ENCODE peak calls at places on chromosomes 4 and X, in eight cellular contexts. One of them, this sample, is unnamed.

GRCh38 chr4:1795304-1796195 is 2.5 kb downstream of the FGFR3 start:
- DNase-seq in endothelial cell of umbilical vein: no peak
- DNase-seq in OCI-LY7: no peak
- DNase-seq in mammary epithelial cell: no peak
- DNase-seq in PC-3: no peak
- DNase-seq in IMR-90: no peak
- DNase-seq in GM23338: peak; percentile 63
- DNase-seq in neuronal stem cell: no peak
- DNase-seq in this sample: no peak

GRCh38 chr4:2741626-2742025 is 14.5 kb downstream of the TNIP2 start:
- DNase-seq in endothelial cell of umbilical vein: no peak
- DNase-seq in OCI-LY7: no peak
- DNase-seq in mammary epithelial cell: no peak
- DNase-seq in PC-3: no peak
- DNase-seq in IMR-90: peak; percentile 57
- DNase-seq in GM23338: no peak
- DNase-seq in neuronal stem cell: no peak
- DNase-seq in this sample: no peak

GRCh38 chr4:139223682-139224317 is 46.8 kb upstream of the ELF2 start:
- DNase-seq in endothelial cell of umbilical vein: peak; percentile 33
- DNase-seq in OCI-LY7: no peak
- DNase-seq in mammary epithelial cell: peak; percentile 77
- DNase-seq in PC-3: peak; percentile 37
- DNase-seq in IMR-90: peak; percentile 76
- DNase-seq in GM23338: no peak
- DNase-seq in neuronal stem cell: no peak
- DNase-seq in this sample: peak; percentile 56

GRCh38 chr4:98113005-98113404 is 30.3 kb downstream of the STPG2 start:
- DNase-seq in endothelial cell of umbilical vein: peak; percentile 7
- DNase-seq in OCI-LY7: peak; percentile 4
- DNase-seq in mammary epithelial cell: peak; percentile 17
- DNase-seq in PC-3: peak; percentile 51
- DNase-seq in IMR-90: peak; percentile 25
- DNase-seq in GM23338: peak; percentile 64
- DNase-seq in neuronal stem cell: peak; percentile 9
- DNase-seq in this sample: no peak

GRCh38 chrX:37905436-37906147 is 58.2 kb upstream of the DYNLT3 start:
- DNase-seq in endothelial cell of umbilical vein: peak; percentile 18
- DNase-seq in OCI-LY7: no peak
- DNase-seq in mammary epithelial cell: no peak
- DNase-seq in PC-3: no peak
- DNase-seq in IMR-90: peak; percentile 30
- DNase-seq in GM23338: peak; percentile 70
- DNase-seq in neuronal stem cell: peak; percentile 21
- DNase-seq in this sample: no peak

GRCh38 chr4:10730590-10730989 is 46.0 kb upstream of the CLNK start:
- DNase-seq in endothelial cell of umbilical vein: no peak
- DNase-seq in OCI-LY7: no peak
- DNase-seq in mammary epithelial cell: no peak
- DNase-seq in PC-3: no peak
- DNase-seq in IMR-90: no peak
- DNase-seq in GM23338: no peak
- DNase-seq in neuronal stem cell: no peak
- DNase-seq in this sample: no peak

GRCh38 chr4:139171878-139172691 is 4.9 kb downstream of the ELF2 start:
- DNase-seq in endothelial cell of umbilical vein: no peak
- DNase-seq in OCI-LY7: no peak
- DNase-seq in mammary epithelial cell: peak; percentile 68
- DNase-seq in PC-3: peak; percentile 54
- DNase-seq in IMR-90: peak; percentile 55
- DNase-seq in GM23338: peak; percentile 43
- DNase-seq in neuronal stem cell: no peak
- DNase-seq in this sample: no peak

GRCh38 chr4:107854326-107855030 is 29.7 kb downstream of the SGMS2 start:
- DNase-seq in endothelial cell of umbilical vein: no peak
- DNase-seq in OCI-LY7: no peak
- DNase-seq in mammary epithelial cell: no peak
- DNase-seq in PC-3: peak; percentile 55
- DNase-seq in IMR-90: peak; percentile 14
- DNase-seq in GM23338: no peak
- DNase-seq in neuronal stem cell: no peak
- DNase-seq in this sample: no peak

GRCh38 chr4:179415016-179415841 is 1973.0 kb upstream of the AGA start:
- DNase-seq in endothelial cell of umbilical vein: no peak
- DNase-seq in OCI-LY7: no peak
- DNase-seq in mammary epithelial cell: no peak
- DNase-seq in PC-3: peak; percentile 37
- DNase-seq in IMR-90: peak; percentile 47
- DNase-seq in GM23338: no peak
- DNase-seq in neuronal stem cell: no peak
- DNase-seq in this sample: no peak

GRCh38 chrX:119604778-119605177 is 1.4 kb downstream of the NKRF start:
- DNase-seq in endothelial cell of umbilical vein: peak; percentile 2
- DNase-seq in OCI-LY7: no peak
- DNase-seq in mammary epithelial cell: no peak
- DNase-seq in PC-3: no peak
- DNase-seq in IMR-90: no peak
- DNase-seq in GM23338: no peak
- DNase-seq in neuronal stem cell: no peak
- DNase-seq in this sample: no peak

GRCh38 chr4:5839751-5840674 is 52.9 kb downstream of the CRMP1 start:
- DNase-seq in endothelial cell of umbilical vein: no peak
- DNase-seq in OCI-LY7: no peak
- DNase-seq in mammary epithelial cell: no peak
- DNase-seq in PC-3: no peak
- DNase-seq in IMR-90: no peak
- DNase-seq in GM23338: no peak
- DNase-seq in neuronal stem cell: no peak
- DNase-seq in this sample: no peak

GRCh38 chr4:171334549-171334948 is 478.7 kb upstream of the GALNTL6 start:
- DNase-seq in endothelial cell of umbilical vein: no peak
- DNase-seq in OCI-LY7: no peak
- DNase-seq in mammary epithelial cell: no peak
- DNase-seq in PC-3: no peak
- DNase-seq in IMR-90: no peak
- DNase-seq in GM23338: no peak
- DNase-seq in neuronal stem cell: no peak
- DNase-seq in this sample: no peak

GRCh38 chr4:85028910-85029309 is 62.4 kb upstream of the WDFY3 start:
- DNase-seq in endothelial cell of umbilical vein: no peak
- DNase-seq in OCI-LY7: no peak
- DNase-seq in mammary epithelial cell: no peak
- DNase-seq in PC-3: no peak
- DNase-seq in IMR-90: peak; percentile 22
- DNase-seq in GM23338: no peak
- DNase-seq in neuronal stem cell: no peak
- DNase-seq in this sample: no peak

GRCh38 chr4:157204634-157205244 is 15.8 kb upstream of the GRIA2 start:
- DNase-seq in endothelial cell of umbilical vein: no peak
- DNase-seq in OCI-LY7: no peak
- DNase-seq in mammary epithelial cell: no peak
- DNase-seq in PC-3: peak; percentile 44
- DNase-seq in IMR-90: peak; percentile 1
- DNase-seq in GM23338: peak; percentile 76
- DNase-seq in neuronal stem cell: no peak
- DNase-seq in this sample: no peak

GRCh38 chr4:126647756-126648396 is 984.9 kb upstream of the INTU start:
- DNase-seq in endothelial cell of umbilical vein: no peak
- DNase-seq in OCI-LY7: no peak
- DNase-seq in mammary epithelial cell: no peak
- DNase-seq in PC-3: no peak
- DNase-seq in IMR-90: peak; percentile 13
- DNase-seq in GM23338: no peak
- DNase-seq in neuronal stem cell: no peak
- DNase-seq in this sample: no peak

GRCh38 chrX:51641421-51642021 is 22.8 kb upstream of the CENPVL3 start:
- DNase-seq in endothelial cell of umbilical vein: peak; percentile 26
- DNase-seq in OCI-LY7: peak; percentile 47
- DNase-seq in mammary epithelial cell: peak; percentile 19
- DNase-seq in PC-3: peak; percentile 68
- DNase-seq in IMR-90: peak; percentile 60
- DNase-seq in GM23338: peak; percentile 82
- DNase-seq in neuronal stem cell: peak; percentile 29
- DNase-seq in this sample: no peak

GRCh38 chr4:89939994-89940393 is 45.3 kb downstream of the MMRN1 start:
- DNase-seq in endothelial cell of umbilical vein: peak; percentile 46
- DNase-seq in OCI-LY7: no peak
- DNase-seq in mammary epithelial cell: no peak
- DNase-seq in PC-3: no peak
- DNase-seq in IMR-90: no peak
- DNase-seq in GM23338: no peak
- DNase-seq in neuronal stem cell: no peak
- DNase-seq in this sample: no peak

GRCh38 chr4:155430895-155431467 is 54.2 kb upstream of the MAP9 start:
- DNase-seq in endothelial cell of umbilical vein: no peak
- DNase-seq in OCI-LY7: no peak
- DNase-seq in mammary epithelial cell: no peak
- DNase-seq in PC-3: no peak
- DNase-seq in IMR-90: no peak
- DNase-seq in GM23338: no peak
- DNase-seq in neuronal stem cell: no peak
- DNase-seq in this sample: no peak

GRCh38 chr4:71389149-71389840 is 50.5 kb downstream of the SLC4A4 start:
- DNase-seq in endothelial cell of umbilical vein: no peak
- DNase-seq in OCI-LY7: no peak
- DNase-seq in mammary epithelial cell: no peak
- DNase-seq in PC-3: peak; percentile 70
- DNase-seq in IMR-90: peak; percentile 81
- DNase-seq in GM23338: no peak
- DNase-seq in neuronal stem cell: no peak
- DNase-seq in this sample: no peak

GRCh38 chr4:3745886-3746656 is 20.1 kb upstream of the ADRA2C start:
- DNase-seq in endothelial cell of umbilical vein: no peak
- DNase-seq in OCI-LY7: no peak
- DNase-seq in mammary epithelial cell: no peak
- DNase-seq in PC-3: peak; percentile 44
- DNase-seq in IMR-90: no peak
- DNase-seq in GM23338: no peak
- DNase-seq in neuronal stem cell: no peak
- DNase-seq in this sample: no peak

GRCh38 chr4:156656911-156657310 is 314.7 kb downstream of the PDGFC start:
- DNase-seq in endothelial cell of umbilical vein: no peak
- DNase-seq in OCI-LY7: no peak
- DNase-seq in mammary epithelial cell: no peak
- DNase-seq in PC-3: no peak
- DNase-seq in IMR-90: no peak
- DNase-seq in GM23338: no peak
- DNase-seq in neuronal stem cell: no peak
- DNase-seq in this sample: no peak

DNA sequence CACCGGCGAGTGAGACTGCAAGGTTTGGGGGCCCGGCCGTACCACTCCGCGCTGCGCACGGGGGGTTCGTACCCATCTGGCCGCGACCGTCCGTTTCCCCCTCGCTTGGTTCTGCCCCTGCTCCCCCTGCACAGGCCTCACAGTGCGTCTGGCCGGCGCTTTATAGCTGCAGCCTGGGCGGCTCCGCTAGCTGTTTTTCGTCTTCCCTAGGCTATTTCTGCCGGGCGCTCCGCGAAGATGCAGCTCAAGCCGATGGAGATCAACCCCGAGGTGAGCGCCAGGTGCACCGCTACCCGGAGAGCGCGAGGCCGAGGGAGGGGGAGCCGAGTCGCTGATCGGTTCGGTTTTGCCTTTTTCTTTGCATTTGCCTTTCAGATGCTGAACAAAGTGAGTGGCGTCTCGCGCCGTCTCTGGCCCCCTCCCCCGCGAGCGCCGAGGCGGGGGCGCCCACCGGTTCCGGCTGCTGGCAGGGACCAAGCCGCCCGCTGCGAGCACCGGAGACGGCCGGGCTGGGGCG is at the start of gene UCHL1:
- DNase-seq in endothelial cell of umbilical vein: peak; percentile 62
- DNase-seq in OCI-LY7: peak; percentile 96
- DNase-seq in mammary epithelial cell: no peak
- DNase-seq in PC-3: no peak
- DNase-seq in IMR-90: peak; percentile 94
- DNase-seq in GM23338: peak; percentile 98
- DNase-seq in neuronal stem cell: peak; percentile 92
- DNase-seq in this sample: no peak
- H2AFZ ChIP-seq in endothelial cell of umbilical vein: peak within 1 kb of the TSS; percentile 57
- H2AFZ ChIP-seq in OCI-LY7: peak within 1 kb of the TSS; percentile 97
- H2AFZ ChIP-seq in mammary epithelial cell: peak within 1 kb of the TSS; percentile 84
- H2AFZ ChIP-seq in PC-3: peak within 1 kb of the TSS; percentile 69
- H2AFZ ChIP-seq in IMR-90: peak within 1 kb of the TSS; percentile 93
- H2AFZ ChIP-seq in GM23338: peak within 1 kb of the TSS; percentile 7
- H2AFZ ChIP-seq in neuronal stem cell: peak within 1 kb of the TSS; percentile 97
- H2AFZ ChIP-seq in this sample: no peak within 1 kb of the TSS

GRCh38 chr4:15778742-15779231 is 659 bp downstream of the CD38 start:
- DNase-seq in endothelial cell of umbilical vein: no peak
- DNase-seq in OCI-LY7: peak; percentile 90
- DNase-seq in mammary epithelial cell: no peak
- DNase-seq in PC-3: no peak
- DNase-seq in IMR-90: no peak
- DNase-seq in GM23338: peak; percentile 53
- DNase-seq in neuronal stem cell: peak; percentile 8
- DNase-seq in this sample: no peak
- H2AFZ ChIP-seq in endothelial cell of umbilical vein: peak overlapping the region; percentile 91
- H2AFZ ChIP-seq in OCI-LY7: peak overlapping the region; percentile 0
- H2AFZ ChIP-seq in mammary epithelial cell: peak overlapping the region; percentile 92
- H2AFZ ChIP-seq in PC-3: peak overlapping the region; percentile 88
- H2AFZ ChIP-seq in IMR-90: peak overlapping the region; percentile 77
- H2AFZ ChIP-seq in GM23338: peak overlapping the region; percentile 64
- H2AFZ ChIP-seq in neuronal stem cell: peak overlapping the region; percentile 87
- H2AFZ ChIP-seq in this sample: peak overlapping the region; percentile 32

DNA sequence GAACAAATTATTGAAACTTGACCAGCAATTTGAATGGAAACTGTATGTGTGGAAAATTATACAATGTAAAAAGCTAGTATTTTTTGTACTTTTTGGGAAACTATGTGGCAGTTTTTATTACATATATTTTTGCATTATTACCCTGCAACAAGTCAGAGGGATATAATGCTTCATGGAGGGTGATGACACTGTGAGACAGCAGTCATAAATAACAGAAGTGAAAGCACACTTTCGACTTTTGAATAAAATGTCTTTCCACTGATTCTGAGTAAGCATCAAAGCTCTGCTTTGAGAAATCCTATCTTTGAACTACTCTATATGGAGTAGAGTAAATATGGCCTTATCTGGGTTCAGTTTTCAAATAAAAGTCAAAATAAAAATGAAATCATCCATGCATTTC is 122.6 kb upstream of the PABPC4L start:
- DNase-seq in endothelial cell of umbilical vein: no peak
- DNase-seq in OCI-LY7: no peak
- DNase-seq in mammary epithelial cell: no peak
- DNase-seq in PC-3: no peak
- DNase-seq in IMR-90: no peak
- DNase-seq in GM23338: no peak
- DNase-seq in neuronal stem cell: no peak
- DNase-seq in this sample: no peak
- H2AFZ ChIP-seq in endothelial cell of umbilical vein: no peak overlapping the region
- H2AFZ ChIP-seq in OCI-LY7: no peak overlapping the region
- H2AFZ ChIP-seq in mammary epithelial cell: no peak overlapping the region
- H2AFZ ChIP-seq in PC-3: no peak overlapping the region
- H2AFZ ChIP-seq in IMR-90: no peak overlapping the region
- H2AFZ ChIP-seq in GM23338: no peak overlapping the region
- H2AFZ ChIP-seq in neuronal stem cell: no peak overlapping the region
- H2AFZ ChIP-seq in this sample: no peak overlapping the region

DNA sequence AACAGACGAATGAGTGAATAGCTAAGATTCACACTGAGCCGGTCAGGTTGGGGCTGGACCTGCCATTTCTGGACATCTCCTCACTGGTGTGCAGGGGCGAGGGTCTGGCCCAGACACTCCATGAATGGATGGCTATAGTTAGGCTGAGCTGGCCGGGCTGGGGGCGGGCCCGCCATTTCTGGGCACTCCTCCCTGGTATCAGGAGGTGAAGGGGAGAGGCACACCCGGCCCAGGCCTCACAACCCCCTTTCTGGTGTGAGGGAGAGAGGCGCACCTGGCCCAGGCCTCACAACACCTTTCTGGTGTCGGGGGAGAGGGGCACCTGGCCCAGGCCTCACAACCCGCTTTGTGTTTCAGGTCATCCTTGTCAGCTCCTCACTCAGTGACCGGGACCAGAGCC is 203.2 kb upstream of the PSAPL1 start:
- DNase-seq in endothelial cell of umbilical vein: no peak
- DNase-seq in OCI-LY7: no peak
- DNase-seq in mammary epithelial cell: no peak
- DNase-seq in PC-3: no peak
- DNase-seq in IMR-90: no peak
- DNase-seq in GM23338: no peak
- DNase-seq in neuronal stem cell: no peak
- DNase-seq in this sample: no peak
- H2AFZ ChIP-seq in endothelial cell of umbilical vein: no peak overlapping the region
- H2AFZ ChIP-seq in OCI-LY7: no peak overlapping the region
- H2AFZ ChIP-seq in mammary epithelial cell: no peak overlapping the region
- H2AFZ ChIP-seq in PC-3: no peak overlapping the region
- H2AFZ ChIP-seq in IMR-90: no peak overlapping the region
- H2AFZ ChIP-seq in GM23338: no peak overlapping the region
- H2AFZ ChIP-seq in neuronal stem cell: no peak overlapping the region
- H2AFZ ChIP-seq in this sample: no peak overlapping the region

This sample was measured in keratinocyte.